ENCODE peak calls at places on chromosomes 1 and 21, in four cellular contexts. One of them, this sample, is unnamed.

GRCh38 chr1:162943627-162944026 is 82.7 kb upstream of the CCDC190 start:
- DNase-seq in adrenal gland: no peak
- DNase-seq in A549: no peak
- DNase-seq in esophagus squamous epithelium: no peak
- DNase-seq in this sample: no peak

GRCh38 chr1:194889310-194889709 is 1702.9 kb upstream of the B3GALT2 start:
- DNase-seq in adrenal gland: no peak
- DNase-seq in A549: no peak
- DNase-seq in esophagus squamous epithelium: no peak
- DNase-seq in this sample: no peak

GRCh38 chr1:84031928-84032327 is 33.0 kb upstream of the TTLL7 start:
- DNase-seq in adrenal gland: no peak
- DNase-seq in A549: no peak
- DNase-seq in esophagus squamous epithelium: no peak
- DNase-seq in this sample: no peak

GRCh38 chr1:112337028-112337531 is 58.9 kb upstream of the CTTNBP2NL start:
- DNase-seq in adrenal gland: no peak
- DNase-seq in A549: peak; percentile 44
- DNase-seq in esophagus squamous epithelium: no peak
- DNase-seq in this sample: no peak

GRCh38 chr1:24481098-24481497 is 21.5 kb upstream of the RCAN3 start:
- DNase-seq in adrenal gland: no peak
- DNase-seq in A549: no peak
- DNase-seq in esophagus squamous epithelium: no peak
- DNase-seq in this sample: no peak

GRCh38 chr1:65528104-65528503 is 107.6 kb downstream of the LEPR start:
- DNase-seq in adrenal gland: no peak
- DNase-seq in A549: no peak
- DNase-seq in esophagus squamous epithelium: no peak
- DNase-seq in this sample: no peak

GRCh38 chr1:55504306-55504706 is 289.1 kb upstream of the USP24 start:
- DNase-seq in adrenal gland: no peak
- DNase-seq in A549: no peak
- DNase-seq in esophagus squamous epithelium: no peak
- DNase-seq in this sample: no peak

GRCh38 chr1:9942399-9942938 is 722 bp downstream of the LZIC start:
- DNase-seq in adrenal gland: no peak
- DNase-seq in A549: peak; percentile 48
- DNase-seq in esophagus squamous epithelium: no peak
- DNase-seq in this sample: no peak

GRCh38 chr1:233916706-233917105 is 12.2 kb downstream of the SLC35F3 start:
- DNase-seq in adrenal gland: no peak
- DNase-seq in A549: no peak
- DNase-seq in esophagus squamous epithelium: no peak
- DNase-seq in this sample: no peak

GRCh38 chr1:111052246-111052645 is 87.6 kb downstream of the DRAM2 start:
- DNase-seq in adrenal gland: no peak
- DNase-seq in A549: no peak
- DNase-seq in esophagus squamous epithelium: no peak
- DNase-seq in this sample: no peak

GRCh38 chr21:15285567-15285966 is 220.8 kb upstream of the NRIP1 start:
- DNase-seq in adrenal gland: no peak
- DNase-seq in A549: no peak
- DNase-seq in esophagus squamous epithelium: no peak
- DNase-seq in this sample: no peak

GRCh38 chr1:15214507-15214906 is 32.5 kb upstream of the FHAD1 start:
- DNase-seq in adrenal gland: no peak
- DNase-seq in A549: no peak
- DNase-seq in esophagus squamous epithelium: no peak
- DNase-seq in this sample: no peak

GRCh38 chr1:2547210-2548067 is 8.7 kb upstream of the TNFRSF14 start:
- DNase-seq in adrenal gland: no peak
- DNase-seq in A549: no peak
- DNase-seq in esophagus squamous epithelium: no peak
- DNase-seq in this sample: no peak

GRCh38 chr1:12616709-12617373 is 1.2 kb downstream of the DHRS3 start:
- DNase-seq in adrenal gland: peak; percentile 48
- DNase-seq in A549: no peak
- DNase-seq in esophagus squamous epithelium: no peak
- DNase-seq in this sample: no peak

GRCh38 chr1:31639543-31639942 is 5.1 kb downstream of the PEF1 start:
- DNase-seq in adrenal gland: no peak
- DNase-seq in A549: no peak
- DNase-seq in esophagus squamous epithelium: no peak
- DNase-seq in this sample: no peak

GRCh38 chr1:36764796-36765195 is 269.5 kb downstream of the GRIK3 start:
- DNase-seq in adrenal gland: no peak
- DNase-seq in A549: no peak
- DNase-seq in esophagus squamous epithelium: no peak
- DNase-seq in this sample: no peak

GRCh38 chr1:44645466-44646244 is 28.6 kb downstream of the TMEM53 start:
- DNase-seq in adrenal gland: peak; percentile 88
- DNase-seq in A549: no peak
- DNase-seq in esophagus squamous epithelium: no peak
- DNase-seq in this sample: no peak

GRCh38 chr1:59696421-59697115 is 118.2 kb upstream of the HOOK1 start:
- DNase-seq in adrenal gland: no peak
- DNase-seq in A549: no peak
- DNase-seq in esophagus squamous epithelium: no peak
- DNase-seq in this sample: no peak

GRCh38 chr1:156247460-156248322 is at the start of gene PAQR6:
- DNase-seq in adrenal gland: no peak
- DNase-seq in A549: no peak
- DNase-seq in esophagus squamous epithelium: no peak
- DNase-seq in this sample: no peak

GRCh38 chr1:180117764-180118116 is 36.9 kb upstream of the QSOX1 start:
- DNase-seq in adrenal gland: no peak
- DNase-seq in A549: peak; percentile 35
- DNase-seq in esophagus squamous epithelium: no peak
- DNase-seq in this sample: no peak

GRCh38 chr1:214719207-214719606 is 116.2 kb downstream of the CENPF start:
- DNase-seq in adrenal gland: no peak
- DNase-seq in A549: no peak
- DNase-seq in esophagus squamous epithelium: no peak
- DNase-seq in this sample: no peak

GRCh38 chr1:211736351-211736915 is 61.0 kb upstream of the NEK2 start:
- DNase-seq in adrenal gland: peak; percentile 73
- DNase-seq in A549: no peak
- DNase-seq in esophagus squamous epithelium: no peak
- DNase-seq in this sample: no peak

GRCh38 chr1:2529776-2530500 is at the start of gene HES5:
- DNase-seq in adrenal gland: no peak
- DNase-seq in A549: no peak
- DNase-seq in esophagus squamous epithelium: no peak
- DNase-seq in this sample: no peak

GRCh38 chr1:180239145-180240096 is 9.4 kb downstream of the LHX4 start:
- DNase-seq in adrenal gland: no peak
- DNase-seq in A549: no peak
- DNase-seq in esophagus squamous epithelium: no peak
- DNase-seq in this sample: no peak

GRCh38 chr1:27071049-27071416 is 58.4 kb upstream of the TENT5B start:
- DNase-seq in adrenal gland: peak; percentile 37
- DNase-seq in A549: no peak
- DNase-seq in esophagus squamous epithelium: no peak
- DNase-seq in this sample: no peak

GRCh38 chr1:203450541-203451149 is 25.0 kb upstream of the PRELP start:
- DNase-seq in adrenal gland: no peak
- DNase-seq in A549: no peak
- DNase-seq in esophagus squamous epithelium: no peak
- DNase-seq in this sample: no peak

GRCh38 chr1:112841825-112842224 is 114.2 kb downstream of the SLC16A1 start:
- DNase-seq in adrenal gland: no peak
- DNase-seq in A549: no peak
- DNase-seq in esophagus squamous epithelium: no peak
- DNase-seq in this sample: no peak

GRCh38 chr1:207102146-207102545 is 1.9 kb upstream of the C4BPA start:
- DNase-seq in adrenal gland: no peak
- DNase-seq in A549: no peak
- DNase-seq in esophagus squamous epithelium: no peak
- DNase-seq in this sample: no peak

GRCh38 chr1:207102659-207103058 is 1.4 kb upstream of the C4BPA start:
- DNase-seq in adrenal gland: no peak
- DNase-seq in A549: no peak
- DNase-seq in esophagus squamous epithelium: no peak
- DNase-seq in this sample: no peak

GRCh38 chr1:207101720-207102119 is 2.3 kb upstream of the C4BPA start:
- DNase-seq in adrenal gland: no peak
- DNase-seq in A549: no peak
- DNase-seq in esophagus squamous epithelium: no peak
- DNase-seq in this sample: no peak

GRCh38 chr1:207103892-207104373 is at the start of gene C4BPA:
- DNase-seq in adrenal gland: no peak
- DNase-seq in A549: no peak
- DNase-seq in esophagus squamous epithelium: no peak
- DNase-seq in this sample: no peak
- TF ChIP-seq POLR2A in adrenal gland: no peak
- TF ChIP-seq POLR2A in A549: no peak
- TF ChIP-seq POLR2A in esophagus squamous epithelium: no peak
- TF ChIP-seq POLR2A in this sample: no peak

DNA sequence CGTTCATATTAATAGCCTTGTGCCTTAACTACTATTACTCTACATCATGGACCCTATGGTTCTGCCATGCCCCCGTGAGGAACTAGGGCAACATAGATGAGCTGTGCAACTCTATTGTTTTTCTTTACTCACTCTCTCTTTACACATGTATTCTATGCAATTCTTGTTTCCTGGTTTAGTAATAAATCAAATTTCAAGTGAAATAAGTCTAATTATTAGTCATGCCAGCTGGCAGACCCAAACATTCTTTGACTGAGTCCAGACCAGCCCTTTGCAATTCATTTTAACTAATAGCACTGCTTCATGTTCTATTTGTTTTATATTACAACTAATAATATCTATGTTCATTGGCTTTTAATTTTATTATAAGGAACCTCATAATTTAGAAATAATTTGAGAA is 789.3 kb upstream of the ADAMTS5 start:
- DNase-seq in adrenal gland: no peak
- DNase-seq in A549: no peak
- DNase-seq in esophagus squamous epithelium: no peak
- DNase-seq in this sample: no peak
- H3K27ac ChIP-seq in adrenal gland: no peak overlapping the region
- H3K27ac ChIP-seq in A549: no peak overlapping the region
- H3K27ac ChIP-seq in esophagus squamous epithelium: no peak overlapping the region
- H3K27ac ChIP-seq in this sample: no peak overlapping the region

GRCh38 chr1:40449684-40450490 is at the start of gene ZFP69B:
- DNase-seq in adrenal gland: peak; percentile 92
- DNase-seq in A549: peak; percentile 85
- DNase-seq in esophagus squamous epithelium: peak; percentile 27
- DNase-seq in this sample: no peak
- TF ChIP-seq POLR2A in adrenal gland: peak; percentile 72
- TF ChIP-seq POLR2A in A549: peak; percentile 78
- TF ChIP-seq POLR2A in esophagus squamous epithelium: no peak
- TF ChIP-seq POLR2A in this sample: no peak

GRCh38 chr1:221704291-221704690 is 37.6 kb downstream of the DUSP10 start:
- DNase-seq in adrenal gland: no peak
- DNase-seq in A549: no peak
- DNase-seq in esophagus squamous epithelium: no peak
- DNase-seq in this sample: no peak
- H3K27ac ChIP-seq in adrenal gland: no peak overlapping the region
- H3K27ac ChIP-seq in A549: no peak overlapping the region
- H3K27ac ChIP-seq in esophagus squamous epithelium: no peak overlapping the region
- H3K27ac ChIP-seq in this sample: no peak overlapping the region

DNA sequence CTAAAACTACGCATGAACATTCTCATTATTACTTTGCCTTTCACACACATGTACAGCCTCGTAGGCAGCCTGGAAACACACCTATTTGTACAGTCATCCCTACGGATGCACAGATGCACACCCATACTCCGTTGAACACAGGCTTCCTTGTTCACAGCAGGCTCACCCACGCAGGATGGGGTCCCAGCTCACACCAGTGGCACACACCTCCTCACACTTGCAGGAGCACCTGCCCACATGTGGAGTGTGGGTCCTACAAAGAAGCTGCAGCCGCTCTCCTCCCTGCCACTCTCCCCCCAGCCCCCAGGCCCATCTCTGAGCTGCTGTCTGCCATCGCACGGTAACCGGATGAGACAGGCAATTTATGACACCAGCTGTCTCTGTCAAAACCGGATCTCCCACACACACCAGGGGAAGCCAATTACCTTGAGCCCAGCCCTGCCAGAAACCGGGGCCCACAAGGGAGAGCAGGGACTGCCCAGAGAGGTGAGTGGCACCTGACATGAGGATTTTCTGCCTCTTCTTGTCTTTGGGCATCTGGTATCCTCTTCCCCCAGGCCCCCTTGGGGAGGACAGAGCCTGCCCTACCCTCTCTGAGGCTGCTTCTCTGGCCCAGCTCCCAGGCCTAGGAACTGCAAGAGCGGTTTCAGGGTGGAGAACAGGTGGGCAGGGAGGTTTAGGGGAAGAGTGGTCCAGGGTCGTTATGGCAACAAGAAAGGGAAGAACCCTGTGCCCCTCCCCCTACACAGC is 175.4 kb downstream of the IGSF21 start:
- DNase-seq in adrenal gland: no peak
- DNase-seq in A549: no peak
- DNase-seq in esophagus squamous epithelium: no peak
- DNase-seq in this sample: no peak
- TF ChIP-seq POLR2A in adrenal gland: no peak
- TF ChIP-seq POLR2A in A549: no peak
- TF ChIP-seq POLR2A in esophagus squamous epithelium: no peak
- TF ChIP-seq POLR2A in this sample: no peak

GRCh38 chr1:219302697-219303096 is 129.0 kb downstream of the LYPLAL1 start:
- DNase-seq in adrenal gland: no peak
- DNase-seq in A549: no peak
- DNase-seq in esophagus squamous epithelium: no peak
- DNase-seq in this sample: no peak
- H3K27ac ChIP-seq in adrenal gland: no peak overlapping the region
- H3K27ac ChIP-seq in A549: no peak overlapping the region
- H3K27ac ChIP-seq in esophagus squamous epithelium: no peak overlapping the region
- H3K27ac ChIP-seq in this sample: no peak overlapping the region

GRCh38 chr1:39204441-39205081 is at the start of gene MACF1:
- DNase-seq in adrenal gland: peak; percentile 66
- DNase-seq in A549: peak; percentile 50
- DNase-seq in esophagus squamous epithelium: no peak
- DNase-seq in this sample: peak; percentile 93
- TF ChIP-seq POLR2A in adrenal gland: peak; percentile 50
- TF ChIP-seq POLR2A in A549: no peak
- TF ChIP-seq POLR2A in esophagus squamous epithelium: peak; percentile 14
- TF ChIP-seq POLR2A in this sample: no peak

DNA sequence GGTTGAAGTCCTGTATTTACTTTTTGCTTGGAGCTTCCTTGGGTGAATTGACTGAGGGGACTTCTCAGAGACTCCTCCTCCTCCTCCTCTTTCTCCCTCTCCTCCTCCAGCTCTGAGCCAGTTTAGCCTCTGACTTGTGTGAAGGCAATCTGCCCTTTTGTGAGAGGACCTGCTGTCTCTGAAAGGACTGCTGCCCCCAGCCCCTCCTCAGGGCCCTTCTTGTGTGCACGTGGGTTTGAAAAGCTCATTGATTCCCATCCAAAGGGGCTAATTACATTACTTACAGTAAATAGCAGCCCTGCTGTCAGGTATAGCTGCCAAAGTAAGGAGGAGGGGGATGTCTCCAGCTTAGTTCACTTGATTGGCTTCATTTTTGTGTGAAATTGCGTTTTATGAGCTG is 2.0 kb upstream of the LHX9 start:
- DNase-seq in adrenal gland: no peak
- DNase-seq in A549: no peak
- DNase-seq in esophagus squamous epithelium: no peak
- DNase-seq in this sample: no peak
- H3K27ac ChIP-seq in adrenal gland: no peak overlapping the region
- H3K27ac ChIP-seq in A549: peak overlapping the region; percentile 50
- H3K27ac ChIP-seq in esophagus squamous epithelium: no peak overlapping the region
- H3K27ac ChIP-seq in this sample: no peak overlapping the region

GRCh38 chr21:38925923-38926322 is 120.2 kb downstream of the ETS2 start:
- DNase-seq in adrenal gland: peak; percentile 52
- DNase-seq in A549: no peak
- DNase-seq in esophagus squamous epithelium: no peak
- DNase-seq in this sample: no peak
- TF ChIP-seq POLR2A in adrenal gland: peak; percentile 11
- TF ChIP-seq POLR2A in A549: no peak
- TF ChIP-seq POLR2A in esophagus squamous epithelium: no peak
- TF ChIP-seq POLR2A in this sample: no peak

This sample was measured in vagina.